ENCODE peak calls at places on chromosomes 16 and 17, in nine cellular contexts. One of them, this sample, is unnamed. For H3K4me1, the result is how much of the 10 kb centered on the place peaks cover.

GRCh38 chr17:27635275-27635823 is 4.4 kb downstream of the LGALS9 start:
- DNase-seq in pancreas: no peak
- DNase-seq in small intestine: peak
- DNase-seq in GM23248: no peak
- DNase-seq in adrenal gland: no peak
- DNase-seq in CD8-positive, alpha-beta T cell: no peak
- DNase-seq in sigmoid colon: no peak
- DNase-seq in endodermal cell: no peak
- DNase-seq in A549: no peak
- DNase-seq in this sample: no peak

GRCh38 chr17:40485851-40486512 is 15.4 kb downstream of the TNS4 start:
- DNase-seq in pancreas: no peak
- DNase-seq in small intestine: no peak
- DNase-seq in GM23248: peak
- DNase-seq in adrenal gland: peak
- DNase-seq in CD8-positive, alpha-beta T cell: peak
- DNase-seq in sigmoid colon: peak
- DNase-seq in endodermal cell: no peak
- DNase-seq in A549: peak
- DNase-seq in this sample: no peak

GRCh38 chr17:57679356-57679755 is 65.7 kb downstream of the CCDC182 start:
- DNase-seq in pancreas: no peak
- DNase-seq in small intestine: no peak
- DNase-seq in GM23248: no peak
- DNase-seq in adrenal gland: peak
- DNase-seq in CD8-positive, alpha-beta T cell: no peak
- DNase-seq in sigmoid colon: no peak
- DNase-seq in endodermal cell: peak
- DNase-seq in A549: no peak
- DNase-seq in this sample: no peak

GRCh38 chr17:29045734-29046133 is 2.8 kb downstream of the PIPOX start:
- DNase-seq in pancreas: no peak
- DNase-seq in small intestine: peak
- DNase-seq in GM23248: peak
- DNase-seq in adrenal gland: no peak
- DNase-seq in CD8-positive, alpha-beta T cell: no peak
- DNase-seq in sigmoid colon: no peak
- DNase-seq in endodermal cell: no peak
- DNase-seq in A549: no peak
- DNase-seq in this sample: no peak

GRCh38 chr17:60598001-60598736 is 1.8 kb upstream of the PPM1D start:
- DNase-seq in pancreas: no peak
- DNase-seq in small intestine: no peak
- DNase-seq in GM23248: no peak
- DNase-seq in adrenal gland: no peak
- DNase-seq in CD8-positive, alpha-beta T cell: no peak
- DNase-seq in sigmoid colon: no peak
- DNase-seq in endodermal cell: no peak
- DNase-seq in A549: no peak
- DNase-seq in this sample: no peak

GRCh38 chr16:82660078-82660645 is 33.4 kb downstream of the CDH13 start:
- DNase-seq in pancreas: no peak
- DNase-seq in small intestine: no peak
- DNase-seq in GM23248: peak
- DNase-seq in adrenal gland: no peak
- DNase-seq in CD8-positive, alpha-beta T cell: peak
- DNase-seq in sigmoid colon: no peak
- DNase-seq in endodermal cell: no peak
- DNase-seq in A549: no peak
- DNase-seq in this sample: no peak

GRCh38 chr16:57906385-57907316 is 64.3 kb downstream of the CNGB1 start:
- DNase-seq in pancreas: no peak
- DNase-seq in small intestine: no peak
- DNase-seq in GM23248: peak
- DNase-seq in adrenal gland: no peak
- DNase-seq in CD8-positive, alpha-beta T cell: no peak
- DNase-seq in sigmoid colon: no peak
- DNase-seq in endodermal cell: peak
- DNase-seq in A549: no peak
- DNase-seq in this sample: no peak

GRCh38 chr17:34156401-34156740 is 98.7 kb upstream of the CCL2 start:
- DNase-seq in pancreas: no peak
- DNase-seq in small intestine: no peak
- DNase-seq in GM23248: no peak
- DNase-seq in adrenal gland: no peak
- DNase-seq in CD8-positive, alpha-beta T cell: no peak
- DNase-seq in sigmoid colon: no peak
- DNase-seq in endodermal cell: peak
- DNase-seq in A549: no peak
- DNase-seq in this sample: no peak

GRCh38 chr16:14618566-14618965 is 11.5 kb downstream of the PARN start:
- DNase-seq in pancreas: no peak
- DNase-seq in small intestine: no peak
- DNase-seq in GM23248: no peak
- DNase-seq in adrenal gland: no peak
- DNase-seq in CD8-positive, alpha-beta T cell: no peak
- DNase-seq in sigmoid colon: no peak
- DNase-seq in endodermal cell: no peak
- DNase-seq in A549: no peak
- DNase-seq in this sample: no peak

GRCh38 chr16:56282455-56282854 is 91.2 kb downstream of the GNAO1 start:
- DNase-seq in pancreas: no peak
- DNase-seq in small intestine: no peak
- DNase-seq in GM23248: no peak
- DNase-seq in adrenal gland: no peak
- DNase-seq in CD8-positive, alpha-beta T cell: no peak
- DNase-seq in sigmoid colon: no peak
- DNase-seq in endodermal cell: no peak
- DNase-seq in A549: no peak
- DNase-seq in this sample: no peak

GRCh38 chr16:1596516-1596915 is 15.4 kb downstream of the IFT140 start:
- DNase-seq in pancreas: no peak
- DNase-seq in small intestine: no peak
- DNase-seq in GM23248: no peak
- DNase-seq in adrenal gland: no peak
- DNase-seq in CD8-positive, alpha-beta T cell: no peak
- DNase-seq in sigmoid colon: no peak
- DNase-seq in endodermal cell: no peak
- DNase-seq in A549: no peak
- DNase-seq in this sample: no peak

GRCh38 chr17:49755681-49756283 is 8.1 kb downstream of the FAM117A start:
- DNase-seq in pancreas: no peak
- DNase-seq in small intestine: no peak
- DNase-seq in GM23248: no peak
- DNase-seq in adrenal gland: no peak
- DNase-seq in CD8-positive, alpha-beta T cell: no peak
- DNase-seq in sigmoid colon: no peak
- DNase-seq in endodermal cell: no peak
- DNase-seq in A549: no peak
- DNase-seq in this sample: no peak

GRCh38 chr16:67518676-67519075 is 10.0 kb upstream of the RIPOR1 start:
- DNase-seq in pancreas: no peak
- DNase-seq in small intestine: no peak
- DNase-seq in GM23248: no peak
- DNase-seq in adrenal gland: no peak
- DNase-seq in CD8-positive, alpha-beta T cell: no peak
- DNase-seq in sigmoid colon: no peak
- DNase-seq in endodermal cell: no peak
- DNase-seq in A549: no peak
- DNase-seq in this sample: no peak

GRCh38 chr17:48047113-48047740 is 932 bp upstream of the NFE2L1 start:
- DNase-seq in pancreas: no peak
- DNase-seq in small intestine: peak
- DNase-seq in GM23248: no peak
- DNase-seq in adrenal gland: no peak
- DNase-seq in CD8-positive, alpha-beta T cell: no peak
- DNase-seq in sigmoid colon: peak
- DNase-seq in endodermal cell: peak
- DNase-seq in A549: no peak
- DNase-seq in this sample: no peak

GRCh38 chr17:57902800-57903759 is 52.1 kb downstream of the CUEDC1 start:
- DNase-seq in pancreas: peak
- DNase-seq in small intestine: peak
- DNase-seq in GM23248: peak
- DNase-seq in adrenal gland: peak
- DNase-seq in CD8-positive, alpha-beta T cell: no peak
- DNase-seq in sigmoid colon: peak
- DNase-seq in endodermal cell: no peak
- DNase-seq in A549: peak
- DNase-seq in this sample: no peak

GRCh38 chr17:8005951-8006730 is 3.7 kb downstream of the GUCY2D start:
- DNase-seq in pancreas: no peak
- DNase-seq in small intestine: no peak
- DNase-seq in GM23248: no peak
- DNase-seq in adrenal gland: no peak
- DNase-seq in CD8-positive, alpha-beta T cell: no peak
- DNase-seq in sigmoid colon: peak
- DNase-seq in endodermal cell: no peak
- DNase-seq in A549: no peak
- DNase-seq in this sample: no peak

GRCh38 chr17:1783834-1784611 is 22.2 kb downstream of the SERPINF1 start:
- DNase-seq in pancreas: peak
- DNase-seq in small intestine: peak
- DNase-seq in GM23248: peak
- DNase-seq in adrenal gland: peak
- DNase-seq in CD8-positive, alpha-beta T cell: no peak
- DNase-seq in sigmoid colon: peak
- DNase-seq in endodermal cell: peak
- DNase-seq in A549: peak
- DNase-seq in this sample: no peak

GRCh38 chr17:1783271-1783670 is 21.4 kb downstream of the SERPINF1 start:
- DNase-seq in pancreas: no peak
- DNase-seq in small intestine: no peak
- DNase-seq in GM23248: peak
- DNase-seq in adrenal gland: peak
- DNase-seq in CD8-positive, alpha-beta T cell: no peak
- DNase-seq in sigmoid colon: no peak
- DNase-seq in endodermal cell: no peak
- DNase-seq in A549: no peak
- DNase-seq in this sample: no peak

GRCh38 chr17:1787301-1787902 is 25.5 kb downstream of the SERPINF1 start:
- DNase-seq in pancreas: no peak
- DNase-seq in small intestine: peak
- DNase-seq in GM23248: peak
- DNase-seq in adrenal gland: peak
- DNase-seq in CD8-positive, alpha-beta T cell: no peak
- DNase-seq in sigmoid colon: peak
- DNase-seq in endodermal cell: no peak
- DNase-seq in A549: peak
- DNase-seq in this sample: no peak

GRCh38 chr17:1786708-1787107 is 24.8 kb downstream of the SERPINF1 start:
- DNase-seq in pancreas: no peak
- DNase-seq in small intestine: no peak
- DNase-seq in GM23248: no peak
- DNase-seq in adrenal gland: no peak
- DNase-seq in CD8-positive, alpha-beta T cell: no peak
- DNase-seq in sigmoid colon: no peak
- DNase-seq in endodermal cell: no peak
- DNase-seq in A549: no peak
- DNase-seq in this sample: no peak

GRCh38 chr17:1785925-1786324 is 24.1 kb downstream of the SERPINF1 start:
- DNase-seq in pancreas: no peak
- DNase-seq in small intestine: peak
- DNase-seq in GM23248: no peak
- DNase-seq in adrenal gland: no peak
- DNase-seq in CD8-positive, alpha-beta T cell: no peak
- DNase-seq in sigmoid colon: no peak
- DNase-seq in endodermal cell: no peak
- DNase-seq in A549: no peak
- DNase-seq in this sample: no peak
- H3K4me1 ChIP-seq in pancreas: under half
- H3K4me1 ChIP-seq in small intestine: under half
- H3K4me1 ChIP-seq in GM23248: under half
- H3K4me1 ChIP-seq in adrenal gland: half or more
- H3K4me1 ChIP-seq in CD8-positive, alpha-beta T cell: under half
- H3K4me1 ChIP-seq in sigmoid colon: half or more
- H3K4me1 ChIP-seq in endodermal cell: under half
- H3K4me1 ChIP-seq in A549: under half
- H3K4me1 ChIP-seq in this sample: under half

DNA sequence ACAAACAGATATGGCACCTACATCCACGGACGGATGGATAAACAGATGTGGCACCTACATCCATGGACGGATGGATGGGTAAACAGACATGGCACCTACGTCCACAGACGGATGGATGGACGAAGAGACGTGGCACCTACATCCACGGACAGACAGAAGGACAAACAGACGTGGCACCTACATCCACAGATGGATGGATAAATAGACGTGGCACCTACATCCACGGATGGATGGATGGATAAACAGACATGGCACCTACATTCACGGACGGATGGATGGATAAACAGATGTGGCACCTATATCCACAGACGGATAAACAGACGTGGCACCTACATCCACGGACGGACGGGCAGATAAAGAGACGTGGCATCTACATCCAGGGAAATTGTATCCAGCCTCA is 45.6 kb downstream of the TIMM22 start:
- DNase-seq in pancreas: no peak
- DNase-seq in small intestine: no peak
- DNase-seq in GM23248: no peak
- DNase-seq in adrenal gland: no peak
- DNase-seq in CD8-positive, alpha-beta T cell: no peak
- DNase-seq in sigmoid colon: peak
- DNase-seq in endodermal cell: no peak
- DNase-seq in A549: no peak
- DNase-seq in this sample: no peak
- H3K27ac ChIP-seq in pancreas: no peak
- H3K27ac ChIP-seq in small intestine: no peak
- H3K27ac ChIP-seq in GM23248: no peak
- H3K27ac ChIP-seq in adrenal gland: no peak
- H3K27ac ChIP-seq in CD8-positive, alpha-beta T cell: no peak
- H3K27ac ChIP-seq in sigmoid colon: peak
- H3K27ac ChIP-seq in endodermal cell: no peak
- H3K27ac ChIP-seq in A549: no peak
- H3K27ac ChIP-seq in this sample: no peak

DNA sequence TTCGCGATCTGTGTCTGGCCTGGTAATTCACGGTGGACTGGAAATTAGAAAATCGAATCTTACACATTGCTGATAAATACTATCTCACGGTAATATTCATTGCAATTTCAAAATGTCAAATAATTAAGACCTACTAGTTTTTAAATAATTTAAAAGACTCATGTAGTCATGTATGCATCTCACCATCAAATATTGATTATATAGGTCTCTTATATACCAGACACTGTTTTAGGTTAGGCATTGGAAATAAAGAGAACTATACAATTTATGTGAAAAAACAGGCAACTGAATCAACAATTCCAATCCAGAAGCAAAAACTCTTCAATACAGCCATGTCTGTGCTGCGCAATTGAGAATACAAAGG is 7.5 kb upstream of the PIRT start:
- DNase-seq in pancreas: no peak
- DNase-seq in small intestine: no peak
- DNase-seq in GM23248: no peak
- DNase-seq in adrenal gland: no peak
- DNase-seq in CD8-positive, alpha-beta T cell: no peak
- DNase-seq in sigmoid colon: no peak
- DNase-seq in endodermal cell: no peak
- DNase-seq in A549: no peak
- DNase-seq in this sample: no peak
- H3K4me3 ChIP-seq in pancreas: no peak
- H3K4me3 ChIP-seq in small intestine: no peak
- H3K4me3 ChIP-seq in GM23248: no peak
- H3K4me3 ChIP-seq in adrenal gland: no peak
- H3K4me3 ChIP-seq in CD8-positive, alpha-beta T cell: peak
- H3K4me3 ChIP-seq in sigmoid colon: peak
- H3K4me3 ChIP-seq in endodermal cell: peak
- H3K4me3 ChIP-seq in A549: no peak
- H3K4me3 ChIP-seq in this sample: no peak

GRCh38 chr17:76263896-76264295 is 1.3 kb upstream of the UBALD2 start:
- DNase-seq in pancreas: no peak
- DNase-seq in small intestine: no peak
- DNase-seq in GM23248: no peak
- DNase-seq in adrenal gland: no peak
- DNase-seq in CD8-positive, alpha-beta T cell: no peak
- DNase-seq in sigmoid colon: no peak
- DNase-seq in endodermal cell: no peak
- DNase-seq in A549: no peak
- DNase-seq in this sample: no peak
- H3K4me1 ChIP-seq in pancreas: half or more
- H3K4me1 ChIP-seq in small intestine: under half
- H3K4me1 ChIP-seq in GM23248: under half
- H3K4me1 ChIP-seq in adrenal gland: under half
- H3K4me1 ChIP-seq in CD8-positive, alpha-beta T cell: half or more
- H3K4me1 ChIP-seq in sigmoid colon: under half
- H3K4me1 ChIP-seq in endodermal cell: under half
- H3K4me1 ChIP-seq in A549: under half
- H3K4me1 ChIP-seq in this sample: under half